ENCODE peak calls at places on chromosomes 12 and 14, in six cellular contexts. F is OCI-LY7, U is HCT116, A is astrocyte of the cerebellum, S is ascending aorta, L is GM23338. G is an unnamed sample.

GRCh38 chr12:32366704-32367103 is 32.7 kb upstream of the FGD4 start:
- DNase-seq in F (no peak), U (no peak), A (no peak), S (no peak), L (no peak), G (no peak)

GRCh38 chr12:6667559-6668210 is 4.8 kb upstream of the ING4 start:
- DNase-seq in F (peak), U (peak), A (no peak), S (no peak), L (peak), G (no peak)

GRCh38 chr12:108700833-108701450 is 30.4 kb downstream of the CORO1C start:
- DNase-seq in F (no peak), U (no peak), A (no peak), S (no peak), L (no peak), G (no peak)

GRCh38 chr12:122538496-122538895 is 11.4 kb downstream of the KNTC1 start:
- DNase-seq in F (no peak), U (no peak), A (no peak), S (no peak), L (no peak), G (no peak)

GRCh38 chr14:93939304-93940229 is 12.4 kb downstream of the FAM181A start:
- DNase-seq in F (peak), U (peak), A (no peak), S (peak), L (peak), G (peak)

GRCh38 chr14:70640938-70641547 is 673 bp upstream of the TTC9 start:
- DNase-seq in F (peak), U (no peak), A (no peak), S (no peak), L (peak), G (peak)

GRCh38 chr12:53172352-53172751 is 8.2 kb upstream of the ZNF740 start:
- DNase-seq in F (no peak), U (no peak), A (no peak), S (peak), L (no peak), G (no peak)

GRCh38 chr12:9667403-9667802 is 2.1 kb upstream of the CLEC2D start:
- DNase-seq in F (peak), U (no peak), A (no peak), S (no peak), L (no peak), G (peak)

GRCh38 chr12:8914716-8915526 is 612 bp downstream of the PHC1 start:
- DNase-seq in F (peak), U (no peak), A (no peak), S (peak), L (peak), G (peak)

GRCh38 chr12:129184066-129184695 is 330.9 kb downstream of the GLT1D1 start:
- DNase-seq in F (no peak), U (no peak), A (peak), S (no peak), L (no peak), G (no peak)

DNA sequence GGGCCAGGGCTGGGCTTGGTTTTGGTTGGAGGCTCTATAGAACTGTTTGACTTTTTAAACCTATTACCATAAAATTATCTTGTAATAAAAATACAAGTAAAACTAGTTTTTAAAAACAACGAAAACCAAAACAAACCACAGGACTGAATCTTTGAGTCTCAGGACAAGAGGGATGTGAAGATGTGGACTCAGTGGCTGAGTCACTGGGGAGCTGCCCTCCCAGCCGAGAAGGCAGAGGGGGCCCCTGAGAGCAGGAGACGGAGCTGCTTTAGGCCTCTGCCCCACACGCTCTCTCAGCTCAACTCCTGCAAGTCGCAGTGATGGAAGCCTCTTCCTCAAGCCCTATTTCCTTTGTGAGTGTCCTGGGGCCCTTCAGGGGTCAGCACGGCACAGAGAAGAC is 59.0 kb downstream of the CDC42BPB start:
- DNase-seq in F (no peak), U (no peak), A (no peak), S (no peak), L (no peak), G (no peak)
- TF ChIP-seq CTCF in F (no peak), U (no peak), A (no peak), S (no peak), L (no peak), G (no peak)

DNA sequence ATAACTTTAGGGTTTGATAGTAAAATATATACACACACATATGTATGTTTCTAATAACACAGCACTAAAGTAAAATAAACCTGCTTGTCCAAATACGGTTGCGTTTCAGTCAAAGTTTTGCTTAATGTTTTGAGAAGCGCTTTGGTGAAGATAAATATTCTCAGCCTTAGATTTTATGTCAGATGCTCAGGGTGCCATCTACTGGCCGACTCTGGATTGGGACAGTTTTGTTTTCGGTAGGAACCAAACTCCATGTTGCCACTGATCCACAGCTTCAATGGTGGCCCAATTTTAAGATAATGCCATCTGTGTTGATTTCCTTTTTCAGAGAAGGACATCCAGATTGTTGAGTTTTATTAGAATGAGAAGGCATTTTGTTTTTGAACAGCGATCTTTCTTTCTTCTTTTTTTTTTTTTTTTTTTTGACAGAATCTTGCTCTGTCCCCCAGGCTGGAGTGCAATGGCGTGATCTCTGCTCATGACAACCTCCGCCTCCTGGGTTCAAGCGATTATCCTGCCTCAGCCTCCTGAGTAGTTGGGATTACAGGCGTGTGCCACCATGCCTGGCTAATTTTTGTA is 43.1 kb downstream of the LLPH start:
- DNase-seq in F (peak), U (peak), A (peak), S (peak), L (peak), G (no peak)
- H3K4me3 ChIP-seq in F (no peak), U (no peak), A (no peak), S (no peak), L (no peak), G (no peak)

GRCh38 chr14:81042431-81042830 is 87.0 kb downstream of the TSHR start:
- DNase-seq in F (no peak), U (no peak), A (no peak), S (no peak), L (no peak), G (no peak)
- TF ChIP-seq CTCF in F (no peak), U (no peak), A (no peak), S (no peak), L (no peak), G (no peak)

GRCh38 chr12:2051700-2052625 is 824 bp upstream of the CACNA1C start:
- DNase-seq in F (no peak), U (no peak), A (no peak), S (no peak), L (peak), G (no peak)
- H3K4me3 ChIP-seq in F (no peak), U (no peak), A (peak), S (peak), L (peak), G (no peak)

GRCh38 chr14:72527591-72527990 is 366.3 kb downstream of the DPF3 start:
- DNase-seq in F (no peak), U (no peak), A (no peak), S (no peak), L (no peak), G (no peak)

GRCh38 chr14:72522847-72523246 is 371.1 kb downstream of the DPF3 start:
- DNase-seq in F (no peak), U (no peak), A (no peak), S (peak), L (no peak), G (no peak)

GRCh38 chr14:72523397-72524157 is 370.3 kb downstream of the DPF3 start:
- DNase-seq in F (no peak), U (no peak), A (no peak), S (peak), L (no peak), G (no peak)

GRCh38 chr14:72524230-72524629 is 369.7 kb downstream of the DPF3 start:
- DNase-seq in F (no peak), U (no peak), A (no peak), S (no peak), L (no peak), G (no peak)

DNA sequence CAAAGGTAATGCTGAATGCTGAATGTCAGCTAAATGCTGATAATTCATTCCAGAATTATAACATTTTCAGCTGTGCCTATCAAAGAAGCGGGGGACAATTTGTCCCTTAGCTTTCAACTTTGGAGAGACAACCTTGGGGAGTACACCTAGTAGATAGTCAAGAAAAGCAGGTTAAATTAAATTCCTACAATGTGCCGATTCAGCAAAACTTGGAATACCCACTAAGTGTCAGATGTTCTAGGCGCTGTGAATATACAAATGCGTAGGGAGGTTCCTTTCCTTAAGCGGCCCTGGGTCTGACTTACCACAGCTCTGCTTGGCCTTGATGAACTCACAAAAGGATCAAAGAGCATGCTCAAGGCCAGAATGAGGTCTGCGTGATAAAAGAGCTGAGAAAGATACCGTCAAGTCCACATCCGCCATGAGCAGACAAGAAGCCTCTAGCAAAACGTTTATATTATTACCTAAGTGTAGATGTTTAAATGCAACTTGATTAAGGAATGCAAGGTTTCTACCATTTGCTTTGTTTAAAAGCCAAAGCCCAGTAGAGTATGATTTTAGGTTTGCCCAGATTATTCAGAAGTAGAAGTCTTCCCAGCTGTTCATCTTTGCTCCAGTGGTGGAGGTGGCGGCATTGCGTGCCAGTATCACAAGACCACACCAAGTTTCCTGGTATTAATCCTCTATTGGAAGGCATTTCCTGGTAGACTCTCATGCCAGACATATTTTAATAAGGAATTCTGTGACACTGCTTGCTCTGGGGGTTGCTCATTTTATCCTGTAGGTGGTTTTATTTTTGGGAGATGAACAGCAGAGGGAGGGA is 368.6 kb downstream of the DPF3 start:
- DNase-seq in F (no peak), U (no peak), A (no peak), S (no peak), L (no peak), G (no peak)
- TF ChIP-seq CTCF in F (no peak), U (no peak), A (no peak), S (no peak), L (no peak), G (no peak)